ENCODE peak calls at places on chromosome 14, in seven cellular contexts. D is fibroblast of the aortic adventitia, N is epithelial cell of esophagus, Y is brain microvascular endothelial cell, H is OCI-LY7, J is left ventricle myocardium inferior, I is heart right ventricle. F is an unnamed sample.

GRCh38 chr14:58535084-58535483 is 102.7 kb upstream of the DACT1 start:
- DNase-seq in H (no peak), Y (peak), I (no peak), J (no peak), N (no peak), D (peak), F (peak)

GRCh38 chr14:85471744-85472143 is 58.2 kb upstream of the FLRT2 start:
- DNase-seq in Y (peak), I (no peak), H (no peak), D (peak), N (peak), J (no peak), F (peak)

GRCh38 chr14:21860172-21860571 is 186.6 kb upstream of the OR4E1 start:
- DNase-seq in Y (peak), D (no peak), N (peak), I (no peak), H (peak), J (no peak), F (no peak)

GRCh38 chr14:91985521-91986255 is 38.2 kb upstream of the FBLN5 start:
- DNase-seq in D (peak), H (no peak), I (no peak), Y (no peak), J (no peak), N (peak), F (no peak)

GRCh38 chr14:93712079-93712837 is 76.0 kb downstream of the PRIMA1 start:
- DNase-seq in Y (no peak), D (no peak), H (no peak), J (no peak), N (no peak), I (no peak), F (no peak)

GRCh38 chr14:88614218-88614907 is 51.5 kb downstream of the ZC3H14 start:
- DNase-seq in I (no peak), J (no peak), H (no peak), N (peak), Y (peak), D (peak), F (peak)

GRCh38 chr14:88422919-88423318 is 37.5 kb downstream of the SPATA7 start:
- DNase-seq in I (no peak), J (no peak), N (peak), H (no peak), D (peak), Y (peak), F (peak)

GRCh38 chr14:94164685-94165431 is 9.3 kb upstream of the PPP4R4 start:
- DNase-seq in N (no peak), D (no peak), I (no peak), J (no peak), H (no peak), Y (no peak), F (no peak)

GRCh38 chr14:80489513-80489912 is 278.2 kb upstream of the DIO2 start:
- DNase-seq in N (no peak), D (no peak), I (no peak), Y (no peak), J (no peak), H (no peak), F (no peak)

GRCh38 chr14:55075628-55076027 is 24.2 kb downstream of the MAPK1IP1L start:
- DNase-seq in I (no peak), D (peak), Y (peak), H (no peak), N (peak), J (no peak), F (no peak)

GRCh38 chr14:81435578-81436295 is 35.6 kb upstream of the STON2 start:
- DNase-seq in N (peak), Y (no peak), H (peak), J (peak), I (peak), D (peak), F (no peak)

GRCh38 chr14:73254247-73255004 is 17.1 kb downstream of the PAPLN start:
- DNase-seq in H (no peak), Y (no peak), I (no peak), J (no peak), N (no peak), D (no peak), F (no peak)

GRCh38 chr14:63523735-63524408 is 19.3 kb downstream of the PPP2R5E start:
- DNase-seq in H (no peak), I (no peak), N (no peak), D (no peak), J (no peak), Y (no peak), F (no peak)

GRCh38 chr14:39107624-39108023 is 4.6 kb upstream of the SEC23A start:
- DNase-seq in J (no peak), Y (no peak), N (peak), H (peak), I (no peak), D (peak), F (no peak)

GRCh38 chr14:56176530-56176929 is 58.3 kb downstream of the PELI2 start:
- DNase-seq in D (no peak), H (no peak), N (no peak), I (no peak), J (no peak), Y (no peak), F (no peak)

GRCh38 chr14:34258318-34258717 is 203.7 kb downstream of the SPTSSA start:
- DNase-seq in Y (peak), J (no peak), D (peak), I (no peak), H (no peak), N (peak), F (no peak)

GRCh38 chr14:69260246-69260978 is 454 bp downstream of the GALNT16 start:
- DNase-seq in D (no peak), N (no peak), H (no peak), J (no peak), I (peak), Y (peak), F (no peak)
- H3K4me3 ChIP-seq in D (peak), N (peak), H (no peak), J (peak), I (peak), Y (peak), F (peak)

DNA sequence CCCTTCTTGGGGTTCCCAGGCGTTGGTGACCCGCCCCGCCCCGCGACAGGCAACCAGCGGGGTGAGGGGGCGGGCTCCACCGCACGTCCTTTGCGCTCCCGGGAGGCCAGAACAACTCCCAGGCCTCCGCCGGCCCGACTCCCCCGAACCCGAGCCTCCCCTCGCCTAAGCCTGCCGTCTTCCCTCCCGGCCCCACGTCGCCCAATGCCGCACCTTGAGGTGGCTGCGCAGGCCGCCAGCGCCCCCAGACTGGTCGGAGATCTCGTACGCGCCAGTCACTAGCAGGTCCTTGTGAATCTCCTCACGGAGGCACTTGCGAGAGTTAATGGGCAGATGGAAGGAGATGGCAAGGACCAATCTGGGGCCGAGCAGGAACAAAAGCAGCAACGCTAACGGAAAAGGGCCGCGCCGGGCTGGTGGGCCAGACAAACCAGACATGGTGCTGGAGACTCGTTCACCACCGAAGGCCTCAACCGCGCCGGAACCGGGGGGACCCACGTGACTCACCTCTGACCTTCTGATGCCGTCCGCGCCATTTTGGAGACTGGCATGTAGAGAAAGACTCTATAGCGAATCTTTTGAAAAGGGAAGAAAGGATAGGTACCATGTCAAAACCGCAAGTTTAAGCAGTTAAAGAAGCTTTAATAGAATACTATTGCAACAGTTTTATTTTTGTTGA is at the start of gene TMED10:
- DNase-seq in H (peak), J (peak), N (peak), I (peak), Y (peak), D (peak), F (peak)
- TF ChIP-seq CTCF in H (no peak), J (no peak), N (no peak), I (peak), Y (peak), D (no peak), F (no peak)

GRCh38 chr14:65204056-65204455 is 101.7 kb upstream of the MAX start:
- DNase-seq in D (no peak), I (no peak), N (no peak), J (no peak), H (no peak), Y (no peak), F (no peak)

GRCh38 chr14:65206078-65206447 is 103.7 kb upstream of the MAX start:
- DNase-seq in N (no peak), H (peak), D (no peak), J (no peak), I (no peak), Y (no peak), F (no peak)

GRCh38 chr14:65208548-65208947 is 106.2 kb upstream of the MAX start:
- DNase-seq in D (no peak), I (no peak), N (no peak), J (no peak), H (peak), Y (no peak), F (no peak)

GRCh38 chr14:65203574-65203973 is 101.3 kb upstream of the MAX start:
- DNase-seq in D (peak), Y (no peak), N (no peak), H (no peak), I (no peak), J (no peak), F (no peak)

GRCh38 chr14:65206448-65207096 is 104.3 kb upstream of the MAX start:
- DNase-seq in J (no peak), Y (peak), N (peak), H (peak), D (peak), I (no peak), F (peak)
- H3K4me3 ChIP-seq in J (no peak), Y (no peak), N (no peak), H (peak), D (no peak), I (no peak), F (no peak)

GRCh38 chr14:64953310-64953654 is 10.7 kb upstream of the GPX2 start:
- DNase-seq in N (no peak), D (no peak), J (no peak), I (no peak), Y (no peak), H (no peak), F (no peak)
- TF ChIP-seq CTCF in N (no peak), D (no peak), J (no peak), I (no peak), Y (no peak), H (peak), F (no peak)

GRCh38 chr14:90554341-90554740 is 157.5 kb downstream of the CALM1 start:
- DNase-seq in N (peak), J (peak), D (no peak), I (peak), H (no peak), Y (no peak), F (no peak)
- H3K4me3 ChIP-seq in N (no peak), J (no peak), D (no peak), I (no peak), H (no peak), Y (no peak), F (no peak)

DNA sequence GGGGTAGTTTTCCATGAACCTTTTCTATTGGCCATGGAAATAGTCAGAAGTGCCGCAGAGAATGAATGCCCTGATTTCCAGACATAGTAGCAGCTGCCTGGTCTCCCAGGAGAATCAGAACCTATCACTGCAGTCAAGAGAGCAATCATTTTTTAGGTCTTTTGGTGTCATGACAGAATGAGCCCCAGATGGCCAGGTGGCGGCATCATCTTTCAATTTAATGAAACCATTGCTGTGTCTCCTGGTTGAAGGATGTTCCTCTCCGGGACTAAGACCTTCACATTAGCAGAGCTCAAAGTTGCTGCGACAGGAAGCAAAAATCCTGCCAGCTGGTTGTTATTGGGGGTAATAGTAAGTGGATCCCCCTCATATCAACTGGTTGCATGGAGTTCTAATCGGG is 18.8 kb downstream of the TNFAIP2 start:
- DNase-seq in Y (no peak), J (no peak), H (peak), N (no peak), D (no peak), I (no peak), F (no peak)
- TF ChIP-seq CTCF in Y (no peak), J (no peak), H (peak), N (no peak), D (no peak), I (no peak), F (no peak)

GRCh38 chr14:77309122-77309521 is 11.6 kb downstream of the POMT2 start:
- DNase-seq in J (no peak), I (no peak), D (no peak), Y (no peak), H (no peak), N (no peak), F (no peak)

GRCh38 chr14:77303417-77304156 is 17.1 kb downstream of the POMT2 start:
- DNase-seq in Y (peak), N (peak), J (no peak), I (no peak), D (peak), H (no peak), F (peak)

GRCh38 chr14:77307099-77307496 is 13.6 kb downstream of the POMT2 start:
- DNase-seq in I (no peak), J (no peak), D (peak), H (no peak), N (no peak), Y (no peak), F (no peak)

GRCh38 chr14:77305696-77306095 is 15.0 kb downstream of the POMT2 start:
- DNase-seq in H (no peak), I (no peak), J (no peak), D (no peak), N (no peak), Y (no peak), F (no peak)

DNA sequence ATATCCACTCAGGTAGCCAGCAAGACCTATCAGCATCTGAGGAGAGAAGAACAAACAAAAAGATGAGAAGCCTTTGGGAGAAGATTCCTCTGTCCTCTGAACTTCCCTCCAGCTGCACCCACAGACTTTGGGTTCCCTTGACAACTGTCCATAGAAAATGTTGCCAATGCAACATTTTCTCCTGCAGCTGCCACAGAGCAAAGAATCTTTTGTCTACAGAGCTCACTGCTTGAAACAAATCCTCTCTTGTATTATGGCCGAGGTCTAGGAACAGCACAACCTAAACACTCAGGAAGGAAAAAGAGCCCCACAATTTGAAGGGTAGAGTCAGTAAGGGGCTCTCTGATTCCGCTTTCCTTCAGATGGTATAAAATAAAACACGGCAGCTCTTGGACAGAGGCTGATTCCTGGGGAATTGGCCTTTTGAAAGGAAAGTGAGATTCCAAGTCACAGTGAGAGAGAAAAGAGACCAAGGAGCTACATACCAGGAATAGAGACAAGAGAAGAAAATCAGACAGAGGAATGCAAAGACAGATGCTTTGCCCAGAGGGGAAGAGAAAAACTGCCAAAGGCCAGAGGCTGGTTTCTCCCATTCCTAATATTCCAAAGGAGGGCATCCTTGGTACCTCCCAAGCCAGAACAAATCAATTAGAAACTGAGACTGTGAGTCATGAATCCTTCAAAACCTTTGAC is 14.1 kb downstream of the POMT2 start:
- DNase-seq in H (no peak), Y (no peak), J (no peak), D (peak), N (no peak), I (no peak), F (no peak)
- H3K4me3 ChIP-seq in H (no peak), Y (no peak), J (no peak), D (no peak), N (no peak), I (no peak), F (no peak)

GRCh38 chr14:46663382-46663781 is 11.8 kb upstream of the RPL10L start:
- DNase-seq in I (no peak), Y (no peak), J (no peak), N (no peak), D (no peak), H (no peak), F (no peak)

DNA sequence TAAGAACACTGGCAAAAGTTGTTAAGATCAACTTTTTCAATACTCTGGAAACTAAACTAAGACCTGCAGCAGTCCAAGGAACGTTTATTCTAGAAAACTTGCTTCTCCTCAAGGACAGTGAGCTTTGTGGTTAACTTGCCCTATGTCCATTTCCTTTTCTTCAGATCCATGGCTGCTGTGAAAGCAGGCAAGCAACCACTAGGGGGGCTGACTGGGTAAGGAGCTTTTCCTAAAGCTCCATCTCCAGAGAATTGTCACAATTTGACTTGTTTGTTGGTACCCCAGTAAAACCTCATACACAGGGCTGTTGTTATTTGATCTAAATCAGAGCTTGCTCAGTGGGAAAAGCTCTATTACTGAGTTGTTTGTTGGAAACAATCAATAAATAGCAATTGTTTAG is 10.1 kb upstream of the RPL10L start:
- DNase-seq in D (no peak), I (no peak), Y (peak), J (no peak), N (peak), H (no peak), F (no peak)
- TF ChIP-seq CTCF in D (no peak), I (no peak), Y (peak), J (no peak), N (no peak), H (peak), F (no peak)